ENCODE peak calls at places on chromosomes 4 and X, in seven cellular contexts. One of them, this sample, is unnamed.

GRCh38 chrX:36683507-36683906 is 324.7 kb upstream of the FAM47C start:
- DNase-seq in endothelial cell of umbilical vein: no peak
- DNase-seq in mucosa of gallbladder: no peak
- DNase-seq in KBM-7: no peak
- DNase-seq in heart right ventricle: no peak
- DNase-seq in fibroblast of mammary gland: no peak
- DNase-seq in memory B cell: no peak
- DNase-seq in this sample: no peak

GRCh38 chrX:70455366-70456202 is 10.9 kb downstream of the DLG3 start:
- DNase-seq in fibroblast of mammary gland: no peak
- DNase-seq in endothelial cell of umbilical vein: no peak
- DNase-seq in KBM-7: no peak
- DNase-seq in heart right ventricle: no peak
- DNase-seq in memory B cell: no peak
- DNase-seq in mucosa of gallbladder: no peak
- DNase-seq in this sample: no peak

GRCh38 chrX:11968991-11969390 is 169.3 kb upstream of the FRMPD4 start:
- DNase-seq in heart right ventricle: no peak
- DNase-seq in fibroblast of mammary gland: no peak
- DNase-seq in memory B cell: no peak
- DNase-seq in endothelial cell of umbilical vein: no peak
- DNase-seq in KBM-7: no peak
- DNase-seq in mucosa of gallbladder: no peak
- DNase-seq in this sample: no peak

GRCh38 chr4:41124916-41125548 is 89.3 kb downstream of the APBB2 start:
- DNase-seq in heart right ventricle: no peak
- DNase-seq in KBM-7: no peak
- DNase-seq in endothelial cell of umbilical vein: no peak
- DNase-seq in fibroblast of mammary gland: no peak
- DNase-seq in memory B cell: no peak
- DNase-seq in mucosa of gallbladder: no peak
- DNase-seq in this sample: no peak

GRCh38 chr4:76067652-76068286 is 6.7 kb upstream of the ART3 start:
- DNase-seq in fibroblast of mammary gland: peak
- DNase-seq in KBM-7: peak
- DNase-seq in heart right ventricle: peak
- DNase-seq in endothelial cell of umbilical vein: peak
- DNase-seq in mucosa of gallbladder: peak
- DNase-seq in memory B cell: peak
- DNase-seq in this sample: peak

GRCh38 chr4:162838671-162839070 is 328.0 kb downstream of the NAF1 start:
- DNase-seq in mucosa of gallbladder: no peak
- DNase-seq in KBM-7: no peak
- DNase-seq in fibroblast of mammary gland: no peak
- DNase-seq in memory B cell: no peak
- DNase-seq in heart right ventricle: no peak
- DNase-seq in endothelial cell of umbilical vein: no peak
- DNase-seq in this sample: no peak

GRCh38 chr4:145230726-145231125 is 50.3 kb upstream of the OTUD4 start:
- DNase-seq in fibroblast of mammary gland: peak
- DNase-seq in mucosa of gallbladder: no peak
- DNase-seq in endothelial cell of umbilical vein: no peak
- DNase-seq in KBM-7: no peak
- DNase-seq in heart right ventricle: no peak
- DNase-seq in memory B cell: no peak
- DNase-seq in this sample: no peak

GRCh38 chrX:109890910-109891502 is 111.9 kb upstream of the TMEM164 start:
- DNase-seq in mucosa of gallbladder: peak
- DNase-seq in endothelial cell of umbilical vein: peak
- DNase-seq in fibroblast of mammary gland: peak
- DNase-seq in memory B cell: peak
- DNase-seq in heart right ventricle: peak
- DNase-seq in KBM-7: peak
- DNase-seq in this sample: peak

GRCh38 chr4:21649691-21650090 is 298.9 kb downstream of the KCNIP4 start:
- DNase-seq in fibroblast of mammary gland: no peak
- DNase-seq in KBM-7: no peak
- DNase-seq in heart right ventricle: no peak
- DNase-seq in mucosa of gallbladder: no peak
- DNase-seq in memory B cell: no peak
- DNase-seq in endothelial cell of umbilical vein: no peak
- DNase-seq in this sample: no peak

GRCh38 chrX:30948626-30949025 is 59.6 kb upstream of the TAB3 start:
- DNase-seq in mucosa of gallbladder: no peak
- DNase-seq in KBM-7: no peak
- DNase-seq in memory B cell: no peak
- DNase-seq in fibroblast of mammary gland: no peak
- DNase-seq in endothelial cell of umbilical vein: no peak
- DNase-seq in heart right ventricle: no peak
- DNase-seq in this sample: no peak

GRCh38 chr4:124610214-124610613 is 102.3 kb downstream of the ANKRD50 start:
- DNase-seq in heart right ventricle: no peak
- DNase-seq in fibroblast of mammary gland: no peak
- DNase-seq in KBM-7: no peak
- DNase-seq in endothelial cell of umbilical vein: no peak
- DNase-seq in memory B cell: no peak
- DNase-seq in mucosa of gallbladder: no peak
- DNase-seq in this sample: no peak

GRCh38 chrX:10755477-10756334 is 135.3 kb upstream of the MID1 start:
- DNase-seq in mucosa of gallbladder: peak
- DNase-seq in endothelial cell of umbilical vein: peak
- DNase-seq in heart right ventricle: no peak
- DNase-seq in fibroblast of mammary gland: peak
- DNase-seq in memory B cell: no peak
- DNase-seq in KBM-7: no peak
- DNase-seq in this sample: no peak

GRCh38 chr4:98434816-98435215 is 173.6 kb downstream of the RAP1GDS1 start:
- DNase-seq in KBM-7: no peak
- DNase-seq in mucosa of gallbladder: no peak
- DNase-seq in heart right ventricle: no peak
- DNase-seq in fibroblast of mammary gland: peak
- DNase-seq in endothelial cell of umbilical vein: no peak
- DNase-seq in memory B cell: no peak
- DNase-seq in this sample: no peak

GRCh38 chr4:186904104-186904503 is 180.4 kb upstream of the FAT1 start:
- DNase-seq in memory B cell: no peak
- DNase-seq in fibroblast of mammary gland: peak
- DNase-seq in endothelial cell of umbilical vein: peak
- DNase-seq in heart right ventricle: no peak
- DNase-seq in mucosa of gallbladder: no peak
- DNase-seq in KBM-7: no peak
- DNase-seq in this sample: no peak

GRCh38 chrX:70755850-70756249 is 152.7 kb downstream of the TEX11 start:
- DNase-seq in endothelial cell of umbilical vein: no peak
- DNase-seq in KBM-7: no peak
- DNase-seq in mucosa of gallbladder: no peak
- DNase-seq in fibroblast of mammary gland: no peak
- DNase-seq in heart right ventricle: no peak
- DNase-seq in memory B cell: no peak
- DNase-seq in this sample: no peak

GRCh38 chrX:40855411-40855810 is 120.1 kb upstream of the MED14 start:
- DNase-seq in heart right ventricle: no peak
- DNase-seq in fibroblast of mammary gland: no peak
- DNase-seq in memory B cell: no peak
- DNase-seq in KBM-7: no peak
- DNase-seq in endothelial cell of umbilical vein: no peak
- DNase-seq in mucosa of gallbladder: no peak
- DNase-seq in this sample: no peak

GRCh38 chr4:122810669-122811068 is 16.0 kb upstream of the FGF2 start:
- DNase-seq in fibroblast of mammary gland: peak
- DNase-seq in endothelial cell of umbilical vein: peak
- DNase-seq in mucosa of gallbladder: no peak
- DNase-seq in heart right ventricle: no peak
- DNase-seq in memory B cell: no peak
- DNase-seq in KBM-7: no peak
- DNase-seq in this sample: no peak

GRCh38 chrX:41759817-41760216 is 35.8 kb downstream of the GPR82 start:
- DNase-seq in KBM-7: peak
- DNase-seq in mucosa of gallbladder: no peak
- DNase-seq in endothelial cell of umbilical vein: peak
- DNase-seq in heart right ventricle: no peak
- DNase-seq in memory B cell: peak
- DNase-seq in fibroblast of mammary gland: peak
- DNase-seq in this sample: no peak

GRCh38 chr4:52889778-52890400 is 27.8 kb downstream of the RASL11B start:
- DNase-seq in fibroblast of mammary gland: peak
- DNase-seq in endothelial cell of umbilical vein: peak
- DNase-seq in mucosa of gallbladder: no peak
- DNase-seq in heart right ventricle: no peak
- DNase-seq in KBM-7: no peak
- DNase-seq in memory B cell: no peak
- DNase-seq in this sample: no peak

GRCh38 chrX:102712216-102712966 is at the start of gene GPRASP2:
- DNase-seq in endothelial cell of umbilical vein: peak
- DNase-seq in mucosa of gallbladder: peak
- DNase-seq in heart right ventricle: peak
- DNase-seq in KBM-7: peak
- DNase-seq in memory B cell: peak
- DNase-seq in fibroblast of mammary gland: peak
- DNase-seq in this sample: peak

GRCh38 chr4:109574443-109574850 is 14.4 kb downstream of the MCUB start:
- DNase-seq in endothelial cell of umbilical vein: peak
- DNase-seq in fibroblast of mammary gland: peak
- DNase-seq in heart right ventricle: no peak
- DNase-seq in mucosa of gallbladder: no peak
- DNase-seq in KBM-7: peak
- DNase-seq in memory B cell: no peak
- DNase-seq in this sample: no peak

GRCh38 chrX:117543885-117544284 is 572.7 kb downstream of the KLHL13 start:
- DNase-seq in heart right ventricle: no peak
- DNase-seq in mucosa of gallbladder: no peak
- DNase-seq in KBM-7: no peak
- DNase-seq in fibroblast of mammary gland: no peak
- DNase-seq in endothelial cell of umbilical vein: no peak
- DNase-seq in memory B cell: no peak
- DNase-seq in this sample: no peak

GRCh38 chr4:150368667-150369066 is 213.3 kb upstream of the MAB21L2 start:
- DNase-seq in memory B cell: no peak
- DNase-seq in KBM-7: no peak
- DNase-seq in endothelial cell of umbilical vein: no peak
- DNase-seq in mucosa of gallbladder: no peak
- DNase-seq in heart right ventricle: no peak
- DNase-seq in fibroblast of mammary gland: no peak
- DNase-seq in this sample: no peak

GRCh38 chr4:169337510-169337909 is 66.8 kb upstream of the SH3RF1 start:
- DNase-seq in mucosa of gallbladder: no peak
- DNase-seq in endothelial cell of umbilical vein: no peak
- DNase-seq in fibroblast of mammary gland: peak
- DNase-seq in memory B cell: no peak
- DNase-seq in KBM-7: no peak
- DNase-seq in heart right ventricle: no peak
- DNase-seq in this sample: no peak

GRCh38 chrX:136619889-136620505 is 28.0 kb upstream of the CD40LG start:
- DNase-seq in endothelial cell of umbilical vein: no peak
- DNase-seq in memory B cell: no peak
- DNase-seq in heart right ventricle: no peak
- DNase-seq in fibroblast of mammary gland: no peak
- DNase-seq in mucosa of gallbladder: no peak
- DNase-seq in KBM-7: peak
- DNase-seq in this sample: no peak

GRCh38 chr4:66565796-66566195 is 895.5 kb upstream of the EPHA5 start:
- DNase-seq in fibroblast of mammary gland: no peak
- DNase-seq in memory B cell: no peak
- DNase-seq in heart right ventricle: no peak
- DNase-seq in endothelial cell of umbilical vein: no peak
- DNase-seq in KBM-7: no peak
- DNase-seq in mucosa of gallbladder: no peak
- DNase-seq in this sample: no peak

GRCh38 chr4:30720021-30720655 is at the start of gene PCDH7:
- DNase-seq in endothelial cell of umbilical vein: peak
- DNase-seq in fibroblast of mammary gland: peak
- DNase-seq in mucosa of gallbladder: peak
- DNase-seq in heart right ventricle: peak
- DNase-seq in KBM-7: peak
- DNase-seq in memory B cell: no peak
- DNase-seq in this sample: peak

GRCh38 chrX:120380699-120381098 is 18.8 kb downstream of the ATP1B4 start:
- DNase-seq in KBM-7: peak
- DNase-seq in endothelial cell of umbilical vein: peak
- DNase-seq in heart right ventricle: no peak
- DNase-seq in mucosa of gallbladder: no peak
- DNase-seq in fibroblast of mammary gland: peak
- DNase-seq in memory B cell: peak
- DNase-seq in this sample: no peak

GRCh38 chrX:13167444-13168207 is 123.2 kb upstream of the FAM9C start:
- DNase-seq in heart right ventricle: no peak
- DNase-seq in KBM-7: peak
- DNase-seq in memory B cell: no peak
- DNase-seq in mucosa of gallbladder: no peak
- DNase-seq in fibroblast of mammary gland: peak
- DNase-seq in endothelial cell of umbilical vein: peak
- DNase-seq in this sample: no peak

GRCh38 chr4:181650033-181650825 is 593.0 kb upstream of the TENM3 start:
- DNase-seq in heart right ventricle: no peak
- DNase-seq in memory B cell: no peak
- DNase-seq in KBM-7: no peak
- DNase-seq in fibroblast of mammary gland: peak
- DNase-seq in endothelial cell of umbilical vein: no peak
- DNase-seq in mucosa of gallbladder: no peak
- DNase-seq in this sample: no peak